ENCODE peak calls at places on chromosome 21, in five cellular contexts. F, G, C, D and N are unnamed samples.

GRCh38 chr21:39444406-39445145 is 1.0 kb downstream of the LCA5L start:
- DNase-seq in F (peak), G (peak), C (no peak), D (peak), N (peak)

GRCh38 chr21:23162213-23162946 is 2164.2 kb downstream of the NCAM2 start:
- DNase-seq in F (no peak), G (no peak), C (no peak), D (peak), N (peak)

GRCh38 chr21:45993210-45994085 is 11.9 kb downstream of the COL6A1 start:
- DNase-seq in F (no peak), G (no peak), C (no peak), D (no peak), N (no peak)

GRCh38 chr21:45253180-45253579 is 34.5 kb downstream of the POFUT2 start:
- DNase-seq in F (no peak), G (peak), C (no peak), D (peak), N (peak)

GRCh38 chr21:16563795-16564194 is 834.0 kb downstream of the USP25 start:
- DNase-seq in F (peak), G (peak), C (no peak), D (no peak), N (peak)

GRCh38 chr21:45590246-45590725 is 48.0 kb upstream of the SLC19A1 start:
- DNase-seq in F (peak), G (peak), C (peak), D (peak), N (peak)

GRCh38 chr21:44871576-44872265 is 1.8 kb downstream of the PTTG1IP start:
- DNase-seq in F (peak), G (peak), C (no peak), D (peak), N (peak)

GRCh38 chr21:42461185-42461520 is 34.9 kb downstream of the RSPH1 start:
- DNase-seq in F (no peak), G (no peak), C (no peak), D (no peak), N (no peak)

GRCh38 chr21:41481191-41481590 is 26.8 kb downstream of the TMPRSS2 start:
- DNase-seq in F (peak), G (peak), C (no peak), D (peak), N (peak)

GRCh38 chr21:42590431-42591131 is 62.8 kb upstream of the PDE9A start:
- DNase-seq in F (no peak), G (no peak), C (no peak), D (no peak), N (no peak)

GRCh38 chr21:45269861-45270260 is 17.8 kb downstream of the POFUT2 start:
- DNase-seq in F (no peak), G (no peak), C (no peak), D (no peak), N (no peak)

GRCh38 chr21:36237441-36237840 is 80.8 kb downstream of the DOP1B start:
- DNase-seq in F (no peak), G (no peak), C (no peak), D (peak), N (no peak)

GRCh38 chr21:28538987-28539622 is 453.6 kb downstream of the LTN1 start:
- DNase-seq in F (no peak), G (peak), C (no peak), D (peak), N (peak)

GRCh38 chr21:45292399-45293213 is 4.9 kb upstream of the POFUT2 start:
- DNase-seq in F (peak), G (peak), C (peak), D (peak), N (peak)

GRCh38 chr21:33115586-33116541 is 45.9 kb downstream of the OLIG1 start:
- DNase-seq in F (no peak), G (no peak), C (no peak), D (no peak), N (no peak)

GRCh38 chr21:38861989-38862683 is 56.4 kb downstream of the ETS2 start:
- DNase-seq in F (peak), G (no peak), C (no peak), D (no peak), N (no peak)

GRCh38 chr21:14878971-14879370 is 185.8 kb downstream of the NRIP1 start:
- DNase-seq in F (no peak), G (no peak), C (no peak), D (peak), N (peak)

GRCh38 chr21:20315044-20315443 is 683.2 kb upstream of the NCAM2 start:
- DNase-seq in F (no peak), G (no peak), C (no peak), D (no peak), N (no peak)

GRCh38 chr21:46038871-46039397 is 57.4 kb downstream of the COL6A1 start:
- DNase-seq in F (peak), G (peak), C (no peak), D (no peak), N (peak)

GRCh38 chr21:33011462-33011861 is 14.3 kb upstream of the OLIG2 start:
- DNase-seq in F (peak), G (peak), C (no peak), D (peak), N (peak)

GRCh38 chr21:44982558-44983244 is 42.9 kb downstream of the SLX9 start:
- DNase-seq in F (no peak), G (peak), C (no peak), D (peak), N (peak)

GRCh38 chr21:36647279-36648093 is 51.4 kb upstream of the SIM2 start:
- DNase-seq in F (no peak), G (peak), C (no peak), D (peak), N (peak)

GRCh38 chr21:31873275-31873695 is 465 bp downstream of the HUNK start:
- DNase-seq in F (peak), G (no peak), C (no peak), D (no peak), N (no peak)

GRCh38 chr21:38818336-38818723 is 12.6 kb downstream of the ETS2 start:
- DNase-seq in F (no peak), G (no peak), C (no peak), D (no peak), N (no peak)

GRCh38 chr21:37398697-37399096 is 32.1 kb downstream of the DYRK1A start:
- DNase-seq in F (no peak), G (no peak), C (no peak), D (no peak), N (no peak)

GRCh38 chr21:42063578-42064521 is 7.3 kb upstream of the UMODL1 start:
- DNase-seq in F (no peak), G (no peak), C (no peak), D (peak), N (no peak)

GRCh38 chr21:39373634-39374033 is 24.7 kb upstream of the HMGN1 start:
- DNase-seq in F (peak), G (peak), C (no peak), D (peak), N (peak)

GRCh38 chr21:40349591-40349990 is 482.4 kb downstream of the PCP4 start:
- DNase-seq in F (no peak), G (no peak), C (no peak), D (no peak), N (no peak)

GRCh38 chr21:33028759-33029511 is 3.2 kb downstream of the OLIG2 start:
- DNase-seq in F (no peak), G (no peak), C (peak), D (no peak), N (no peak)

GRCh38 chr21:8992731-8993174 is 1528.6 kb upstream of the TPTE start:
- DNase-seq in F (no peak), G (no peak), C (no peak), D (no peak), N (no peak)

GRCh38 chr21:45546636-45547203 is 4.5 kb upstream of the SLC19A1 start:
- DNase-seq in F (no peak), G (no peak), C (no peak), D (no peak), N (no peak)

GRCh38 chr21:45942755-45943629 is 38.6 kb upstream of the COL6A1 start:
- DNase-seq in F (no peak), G (no peak), C (no peak), D (no peak), N (no peak)

GRCh38 chr21:37139902-37140301 is 66.8 kb downstream of the TTC3 start:
- DNase-seq in F (peak), G (peak), C (no peak), D (no peak), N (peak)

GRCh38 chr21:44391345-44392091 is 38.1 kb downstream of the TRPM2 start:
- DNase-seq in F (no peak), G (no peak), C (no peak), D (no peak), N (no peak)

GRCh38 chr21:37130971-37131370 is 57.9 kb downstream of the TTC3 start:
- DNase-seq in F (no peak), G (peak), C (no peak), D (peak), N (peak)

GRCh38 chr21:31161157-31161556 is 122.9 kb upstream of the KRTAP19-8 start:
- DNase-seq in F (peak), G (no peak), C (no peak), D (peak), N (no peak)

GRCh38 chr21:42581676-42582371 is 68.2 kb downstream of the SLC37A1 start:
- DNase-seq in F (no peak), G (no peak), C (no peak), D (no peak), N (no peak)

GRCh38 chr21:17911628-17912027 is 92.5 kb upstream of the C21orf91 start:
- DNase-seq in F (peak), G (no peak), C (no peak), D (peak), N (peak)